ENCODE peak calls at places on chromosomes 6 and 20, in six cellular contexts. J is uterus, H is A549, X is breast epithelium, T is tibial nerve, N is vagina. Q is an unnamed sample.

GRCh38 chr6:166237611-166238010 is 70.0 kb upstream of the TBXT start:
- DNase-seq in J (no peak), H (no peak), X (no peak), T (no peak), N (no peak), Q (no peak)

GRCh38 chr6:34083227-34083889 is 62.5 kb downstream of the GRM4 start:
- DNase-seq in J (no peak), H (no peak), X (no peak), T (no peak), N (no peak), Q (peak; percentile 36)

GRCh38 chr6:162491637-162492036 is 235.9 kb downstream of the PRKN start:
- DNase-seq in J (no peak), H (no peak), X (no peak), T (no peak), N (no peak), Q (no peak)

GRCh38 chr6:28922841-28923317 is 906 bp downstream of the TRIM27 start:
- DNase-seq in J (peak; percentile 29), H (peak; percentile 22), X (no peak), T (no peak), N (no peak), Q (peak; percentile 17)

GRCh38 chr6:107460074-107460631 is 789 bp upstream of the PDSS2 start:
- DNase-seq in J (no peak), H (no peak), X (no peak), T (no peak), N (no peak), Q (no peak)

GRCh38 chr6:138346302-138347195 is 31.2 kb upstream of the SMIM28 start:
- DNase-seq in J (no peak), H (no peak), X (no peak), T (no peak), N (no peak), Q (no peak)

GRCh38 chr6:160259585-160259984 is 964 bp upstream of the SLC22A2 start:
- DNase-seq in J (no peak), H (no peak), X (no peak), T (no peak), N (no peak), Q (no peak)

GRCh38 chr20:10696650-10697049 is 22.9 kb upstream of the JAG1 start:
- DNase-seq in J (no peak), H (no peak), X (no peak), T (no peak), N (no peak), Q (no peak)

GRCh38 chr20:19642861-19643260 is 115.2 kb upstream of the RIN2 start:
- DNase-seq in J (no peak), H (no peak), X (no peak), T (no peak), N (no peak), Q (no peak)

GRCh38 chr20:49768204-49769124 is 44.2 kb upstream of the SLC9A8 start:
- DNase-seq in J (peak; percentile 81), H (peak; percentile 98), X (peak; percentile 95), T (peak; percentile 41), N (no peak), Q (peak; percentile 70)

GRCh38 chr6:33696538-33697518 is 14.7 kb downstream of the UQCC2 start:
- DNase-seq in J (peak; percentile 66), H (no peak), X (no peak), T (no peak), N (no peak), Q (no peak)

GRCh38 chr6:144697389-144697788 is 412.3 kb downstream of the UTRN start:
- DNase-seq in J (no peak), H (no peak), X (no peak), T (no peak), N (no peak), Q (no peak)

GRCh38 chr20:2691663-2692035 is 931 bp upstream of the EBF4 start:
- DNase-seq in J (no peak), H (no peak), X (no peak), T (no peak), N (no peak), Q (no peak)

GRCh38 chr6:28838634-28839442 is 84.9 kb downstream of the TRIM27 start:
- DNase-seq in J (peak; percentile 77), H (peak; percentile 88), X (peak; percentile 72), T (peak; percentile 57), N (no peak), Q (peak; percentile 22)

GRCh38 chr6:102812242-102812641 is 1418.7 kb downstream of the GRIK2 start:
- DNase-seq in J (no peak), H (no peak), X (no peak), T (no peak), N (no peak), Q (no peak)

GRCh38 chr6:125095501-125096301 is 57.9 kb upstream of the TPD52L1 start:
- DNase-seq in J (no peak), H (no peak), X (no peak), T (no peak), N (no peak), Q (no peak)

GRCh38 chr6:70312165-70312564 is 9.3 kb upstream of the COL9A1 start:
- DNase-seq in J (no peak), H (no peak), X (peak; percentile 20), T (no peak), N (no peak), Q (no peak)

GRCh38 chr6:28215425-28215824 is 9.7 kb upstream of the ZSCAN9 start:
- DNase-seq in J (no peak), H (no peak), X (no peak), T (no peak), N (no peak), Q (no peak)

GRCh38 chr6:106444777-106445507 is 84.4 kb downstream of the CRYBG1 start:
- DNase-seq in J (no peak), H (peak; percentile 66), X (no peak), T (no peak), N (no peak), Q (no peak)

GRCh38 chr20:53298900-53299299 is 294.7 kb downstream of the ZNF217 start:
- DNase-seq in J (no peak), H (no peak), X (no peak), T (no peak), N (no peak), Q (no peak)

GRCh38 chr20:45359069-45359405 is 3.9 kb upstream of the SYS1 start:
- DNase-seq in J (peak; percentile 70), H (no peak), X (peak; percentile 95), T (peak; percentile 70), N (no peak), Q (peak; percentile 97)

GRCh38 chr20:63376283-63377250 is 15.4 kb upstream of the CHRNA4 start:
- DNase-seq in J (no peak), H (no peak), X (no peak), T (no peak), N (no peak), Q (no peak)

GRCh38 chr20:63379296-63379695 is 18.1 kb upstream of the CHRNA4 start:
- DNase-seq in J (no peak), H (no peak), X (no peak), T (no peak), N (no peak), Q (no peak)

GRCh38 chr20:63378626-63379025 is 17.5 kb upstream of the CHRNA4 start:
- DNase-seq in J (no peak), H (no peak), X (no peak), T (no peak), N (no peak), Q (no peak)

GRCh38 chr20:63378115-63378429 is 16.9 kb upstream of the CHRNA4 start:
- DNase-seq in J (no peak), H (no peak), X (no peak), T (no peak), N (no peak), Q (no peak)

GRCh38 chr20:63377256-63378114 is 16.3 kb upstream of the CHRNA4 start:
- DNase-seq in J (no peak), H (no peak), X (no peak), T (no peak), N (no peak), Q (no peak)
- H3K4me3 ChIP-seq in J (no peak overlapping the region), H (no peak overlapping the region), X (no peak overlapping the region), T (no peak overlapping the region), N (no peak overlapping the region), Q (no peak overlapping the region)

DNA sequence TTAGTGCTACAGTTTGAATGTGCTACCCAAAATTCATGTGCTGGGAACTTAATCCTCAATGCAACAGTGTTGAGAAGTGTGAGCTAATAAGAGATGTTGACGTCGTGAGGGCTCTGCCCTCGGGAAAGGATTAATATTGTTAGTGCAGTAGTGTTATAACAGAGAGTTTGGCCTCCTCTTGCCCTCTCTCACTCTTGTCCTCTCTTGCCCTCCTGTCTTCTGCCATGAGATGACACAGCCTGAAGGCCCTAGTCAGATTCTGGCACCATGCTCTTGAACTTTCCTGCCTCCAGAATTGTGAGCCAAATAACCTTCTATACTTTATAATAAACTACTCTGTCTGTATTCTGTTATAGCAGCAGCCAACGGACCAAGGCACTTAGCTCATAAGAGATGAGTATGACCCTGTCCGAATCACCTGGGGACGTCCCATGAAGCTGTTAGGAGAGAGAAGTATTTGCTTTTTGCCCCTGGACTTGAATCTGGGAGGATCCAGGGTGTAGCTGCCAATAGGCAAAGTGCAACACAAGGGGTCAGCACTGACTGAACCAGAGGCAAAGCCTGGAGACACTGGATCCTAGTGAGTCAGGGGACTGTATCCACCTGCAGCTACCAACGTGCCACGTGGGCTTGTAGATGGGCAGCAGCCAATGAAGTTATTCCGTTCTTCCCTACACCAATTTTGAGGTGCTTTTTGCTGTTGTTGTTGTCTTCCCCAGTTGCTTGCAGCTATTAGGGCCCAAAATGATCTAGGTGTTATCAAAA is 233.7 kb downstream of the THBS2 start:
- DNase-seq in J (no peak), H (peak; percentile 6), X (no peak), T (no peak), N (no peak), Q (no peak)
- H3K4me1 ChIP-seq in J (no peaks in the 10 kb centered on the region), H (no peaks in the 10 kb centered on the region), X (no peaks in the 10 kb centered on the region), T (no peaks in the 10 kb centered on the region), N (no peaks in the 10 kb centered on the region), Q (no peaks in the 10 kb centered on the region)

GRCh38 chr6:140576004-140576555 is 1201.6 kb upstream of the CITED2 start:
- DNase-seq in J (no peak), H (no peak), X (no peak), T (no peak), N (no peak), Q (no peak)

GRCh38 chr6:140571139-140571538 is 1196.7 kb upstream of the CITED2 start:
- DNase-seq in J (no peak), H (no peak), X (no peak), T (no peak), N (no peak), Q (no peak)

GRCh38 chr6:140567469-140567868 is 1193.0 kb upstream of the CITED2 start:
- DNase-seq in J (no peak), H (no peak), X (no peak), T (no peak), N (no peak), Q (no peak)

GRCh38 chr6:140572867-140573266 is 1198.4 kb upstream of the CITED2 start:
- DNase-seq in J (no peak), H (no peak), X (no peak), T (no peak), N (no peak), Q (no peak)

GRCh38 chr6:140572129-140572528 is 1197.7 kb upstream of the CITED2 start:
- DNase-seq in J (no peak), H (no peak), X (no peak), T (no peak), N (no peak), Q (no peak)
- TF ChIP-seq POLR2A in J (no peak), H (no peak), X (no peak), T (no peak), N (no peak), Q (no peak)

DNA sequence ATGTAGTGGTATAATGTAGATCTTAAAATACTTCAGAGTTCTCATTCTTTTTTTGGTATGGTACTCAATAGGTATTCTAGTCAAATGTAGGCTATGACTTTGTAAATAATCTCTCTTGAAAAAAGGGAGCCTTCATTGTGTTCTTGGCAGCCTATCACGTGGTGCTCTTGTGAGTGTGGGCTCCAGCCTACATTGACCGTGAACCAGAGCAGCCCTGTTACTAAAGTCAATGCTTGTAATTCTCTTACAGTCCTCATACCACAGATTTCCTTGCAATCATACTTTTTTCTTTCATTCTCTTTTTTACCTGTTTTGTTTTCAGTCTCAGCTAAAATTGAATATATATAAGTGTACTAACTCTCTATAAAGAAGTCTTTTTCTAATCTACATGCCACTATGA is 31.1 kb downstream of the ARID1B start:
- DNase-seq in J (no peak), H (no peak), X (no peak), T (no peak), N (no peak), Q (peak; percentile 43)
- H3K4me3 ChIP-seq in J (no peak overlapping the region), H (no peak overlapping the region), X (no peak overlapping the region), T (no peak overlapping the region), N (no peak overlapping the region), Q (peak overlapping the region; percentile 3)